ENCODE peak calls at places on chromosomes 1 and 21, in eight cellular contexts. X is lower lobe of right lung; V is naive thymus-derived CD4-positive, alpha-beta T cell; B is stomach; W is uterus; N is upper lobe of right lung; J is NT2/D1; T is fibroblast of mammary gland. Y is an unnamed sample.
A peak's percentile ranks its signal among the peaks of the same experiment; 100 is the strongest.

GRCh38 chr1:42935313-42935624 is 23.4 kb downstream of the SLC2A1 start:
- DNase-seq in J (no peak), V (peak; percentile 5), B (peak; percentile 43), W (peak; percentile 8), N (peak; percentile 69), X (peak; percentile 69), T (no peak), Y (no peak)

GRCh38 chr1:115726570-115726969 is 41.9 kb downstream of the CASQ2 start:
- DNase-seq in V (no peak), B (no peak), N (no peak), W (no peak), J (no peak), X (no peak), T (no peak), Y (no peak)

GRCh38 chr21:36541721-36542139 is 61.8 kb upstream of the CLDN14 start:
- DNase-seq in X (no peak), J (no peak), B (no peak), N (no peak), V (no peak), W (no peak), T (no peak), Y (no peak)

GRCh38 chr1:206734499-206735142 is 36.0 kb upstream of the IL19 start:
- DNase-seq in J (no peak), X (no peak), B (peak; percentile 60), W (no peak), T (peak; percentile 51), V (peak; percentile 69), N (no peak), Y (peak; percentile 64)

GRCh38 chr21:25913488-25913887 is 178.7 kb downstream of the GABPA start:
- DNase-seq in N (no peak), T (no peak), J (no peak), B (no peak), W (no peak), X (no peak), V (no peak), Y (no peak)

GRCh38 chr1:66300280-66300973 is 233.5 kb upstream of the SGIP1 start:
- DNase-seq in T (no peak), V (no peak), J (no peak), X (no peak), N (no peak), B (no peak), W (no peak), Y (no peak)

GRCh38 chr1:58881471-58881994 is 97.7 kb upstream of the JUN start:
- DNase-seq in T (peak; percentile 94), N (no peak), X (no peak), J (no peak), W (peak; percentile 31), B (peak; percentile 69), V (no peak), Y (no peak)

GRCh38 chr1:1796466-1796865 is 18.2 kb upstream of the NADK start:
- DNase-seq in J (no peak), B (no peak), N (no peak), T (no peak), X (peak; percentile 39), V (no peak), W (no peak), Y (no peak)

GRCh38 chr1:109787845-109788605 is 24.3 kb upstream of the EPS8L3 start:
- DNase-seq in V (no peak), B (peak; percentile 26), N (peak; percentile 55), T (no peak), J (no peak), X (peak; percentile 44), W (peak; percentile 14), Y (no peak)

GRCh38 chr1:17922833-17923232 is 167.7 kb downstream of the ACTL8 start:
- DNase-seq in W (no peak), B (peak; percentile 36), X (no peak), N (no peak), V (no peak), T (peak; percentile 45), J (peak; percentile 23), Y (peak; percentile 86)

GRCh38 chr1:225845633-225846259 is 35.8 kb downstream of the EPHX1 start:
- DNase-seq in X (peak; percentile 77), W (peak; percentile 86), V (no peak), T (peak; percentile 83), B (peak; percentile 72), N (peak; percentile 83), J (peak; percentile 93), Y (peak; percentile 93)

GRCh38 chr1:78101514-78101913 is 55.7 kb downstream of the GIPC2 start:
- DNase-seq in N (no peak), V (no peak), J (peak; percentile 18), X (no peak), B (peak; percentile 72), T (peak; percentile 94), W (peak; percentile 46), Y (no peak)

GRCh38 chr21:25901580-25901979 is 166.8 kb downstream of the GABPA start:
- DNase-seq in W (no peak), T (peak; percentile 44), B (no peak), X (no peak), N (no peak), V (no peak), J (no peak), Y (no peak)

GRCh38 chr21:15850645-15851044 is 120.9 kb downstream of the USP25 start:
- DNase-seq in J (no peak), T (peak; percentile 62), X (no peak), V (no peak), N (no peak), B (no peak), W (no peak), Y (no peak)

GRCh38 chr1:203181586-203182376 is 4.7 kb downstream of the CHI3L1 start:
- DNase-seq in T (no peak), B (no peak), J (no peak), N (peak; percentile 60), W (no peak), V (no peak), X (no peak), Y (peak; percentile 15)

GRCh38 chr1:203179328-203180009 is 3.8 kb upstream of the MYBPH start:
- DNase-seq in N (no peak), X (no peak), W (no peak), J (no peak), V (no peak), T (no peak), B (no peak), Y (peak; percentile 18)

GRCh38 chr1:203178821-203179220 is 3.2 kb upstream of the MYBPH start:
- DNase-seq in J (no peak), W (no peak), T (no peak), B (no peak), V (no peak), N (no peak), X (no peak), Y (no peak)

GRCh38 chr1:203182377-203182927 is 4.1 kb downstream of the CHI3L1 start:
- DNase-seq in V (no peak), T (no peak), X (no peak), B (no peak), J (no peak), N (peak; percentile 20), W (no peak), Y (no peak)

GRCh38 chr1:203180611-203181330 is 5.1 kb upstream of the MYBPH start:
- DNase-seq in V (no peak), B (no peak), W (no peak), J (no peak), X (no peak), N (peak; percentile 19), T (no peak), Y (no peak)
- H3K4me3 ChIP-seq in V (no peak overlapping the region), B (no peak overlapping the region), W (no peak overlapping the region), J (no peak overlapping the region), X (no peak overlapping the region), N (no peak overlapping the region), T (no peak overlapping the region), Y (no peak overlapping the region)

GRCh38 chr21:44763451-44764318 is 37.9 kb downstream of the UBE2G2 start:
- DNase-seq in V (no peak), W (no peak), B (no peak), N (no peak), J (no peak), X (no peak), T (no peak), Y (no peak)

GRCh38 chr21:44762221-44763049 is 39.2 kb downstream of the UBE2G2 start:
- DNase-seq in N (no peak), V (no peak), B (no peak), T (no peak), J (no peak), X (no peak), W (no peak), Y (no peak)

GRCh38 chr21:44764319-44765230 is 37.0 kb downstream of the UBE2G2 start:
- DNase-seq in B (no peak), T (no peak), W (no peak), X (no peak), V (no peak), J (no peak), N (peak; percentile 54), Y (peak; percentile 39)

GRCh38 chr21:44761747-44762208 is 39.8 kb downstream of the UBE2G2 start:
- DNase-seq in X (no peak), N (no peak), B (no peak), W (no peak), J (no peak), T (no peak), V (no peak), Y (no peak)

GRCh38 chr21:44763050-44763378 is 38.6 kb downstream of the UBE2G2 start:
- DNase-seq in N (no peak), B (no peak), T (no peak), X (no peak), W (no peak), J (no peak), V (no peak), Y (no peak)
- H3K4me3 ChIP-seq in N (no peak overlapping the region), B (no peak overlapping the region), T (no peak overlapping the region), X (no peak overlapping the region), W (no peak overlapping the region), J (no peak overlapping the region), V (no peak overlapping the region), Y (no peak overlapping the region)

DNA sequence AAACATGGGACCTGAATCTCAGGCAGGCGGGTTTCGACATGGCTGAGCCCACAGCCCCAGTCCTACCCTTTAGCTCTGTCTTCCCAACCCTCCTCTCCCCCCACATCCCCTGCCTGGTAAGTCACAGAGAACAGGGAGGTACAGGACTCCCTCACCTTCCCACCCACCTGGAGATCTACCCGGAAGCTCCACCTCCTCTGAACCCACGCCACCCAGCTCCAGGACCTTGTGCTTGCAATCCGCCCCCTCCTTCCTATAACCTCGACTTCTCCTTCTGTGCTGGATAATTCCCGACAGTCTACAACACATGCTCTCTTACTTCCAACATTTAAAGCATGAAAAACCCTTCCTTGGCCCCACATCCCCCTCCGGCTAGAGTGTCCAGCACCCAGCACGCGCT is 22.3 kb downstream of the KIF17 start:
- DNase-seq in V (no peak), B (no peak), J (no peak), W (no peak), N (no peak), T (no peak), X (no peak), Y (no peak)
- H3K4me3 ChIP-seq in V (no peak overlapping the region), B (no peak overlapping the region), J (no peak overlapping the region), W (no peak overlapping the region), N (no peak overlapping the region), T (no peak overlapping the region), X (no peak overlapping the region), Y (no peak overlapping the region)

GRCh38 chr1:173863224-173864151 is 4.3 kb downstream of the GAS5 start:
- DNase-seq in J (no peak), X (no peak), T (no peak), N (no peak), W (no peak), B (no peak), V (no peak), Y (no peak)
- H3K4me3 ChIP-seq in J (no peak overlapping the region), X (no peak overlapping the region), T (no peak overlapping the region), N (no peak overlapping the region), W (no peak overlapping the region), B (no peak overlapping the region), V (no peak overlapping the region), Y (no peak overlapping the region)

GRCh38 chr1:150612014-150612345 is 17.4 kb downstream of the ENSA start:
- DNase-seq in X (no peak), W (no peak), J (no peak), V (no peak), N (no peak), T (no peak), B (no peak), Y (no peak)
- H3K4me3 ChIP-seq in X (no peak overlapping the region), W (no peak overlapping the region), J (no peak overlapping the region), V (no peak overlapping the region), N (peak overlapping the region; percentile 15), T (no peak overlapping the region), B (no peak overlapping the region), Y (no peak overlapping the region)

Y was measured in neural progenitor cell.